ENCODE peak calls at places on chromosomes 11 and 22, in five cellular contexts. One of them, this sample, is unnamed.

GRCh38 chr11:11400635-11401232 is 47.7 kb upstream of the CSNK2A3 start:
- DNase-seq in GM23248: no peak
- DNase-seq in CD4-positive, alpha-beta T cell: no peak
- DNase-seq in fibroblast of lung: no peak
- DNase-seq in transverse colon: no peak
- DNase-seq in this sample: no peak

GRCh38 chr11:20762112-20762511 is 92.7 kb downstream of the NELL1 start:
- DNase-seq in GM23248: no peak
- DNase-seq in CD4-positive, alpha-beta T cell: no peak
- DNase-seq in fibroblast of lung: no peak
- DNase-seq in transverse colon: no peak
- DNase-seq in this sample: no peak

GRCh38 chr11:614583-615452 is 932 bp downstream of the IRF7 start:
- DNase-seq in GM23248: peak; percentile 44
- DNase-seq in CD4-positive, alpha-beta T cell: no peak
- DNase-seq in fibroblast of lung: no peak
- DNase-seq in transverse colon: peak; percentile 61
- DNase-seq in this sample: no peak

GRCh38 chr22:45807156-45807915 is 135.7 kb downstream of the ATXN10 start:
- DNase-seq in GM23248: peak; percentile 21
- DNase-seq in CD4-positive, alpha-beta T cell: no peak
- DNase-seq in fibroblast of lung: peak; percentile 43
- DNase-seq in transverse colon: no peak
- DNase-seq in this sample: no peak

GRCh38 chr11:15969701-15970329 is 386.5 kb downstream of the SOX6 start:
- DNase-seq in GM23248: peak; percentile 84
- DNase-seq in CD4-positive, alpha-beta T cell: no peak
- DNase-seq in fibroblast of lung: peak; percentile 82
- DNase-seq in transverse colon: no peak
- DNase-seq in this sample: no peak

GRCh38 chr11:27081056-27081455 is 40.4 kb downstream of the BBOX1 start:
- DNase-seq in GM23248: peak; percentile 17
- DNase-seq in CD4-positive, alpha-beta T cell: no peak
- DNase-seq in fibroblast of lung: peak; percentile 35
- DNase-seq in transverse colon: no peak
- DNase-seq in this sample: no peak

GRCh38 chr11:27218498-27219038 is 144.4 kb downstream of the CCDC34 start:
- DNase-seq in GM23248: peak; percentile 98
- DNase-seq in CD4-positive, alpha-beta T cell: no peak
- DNase-seq in fibroblast of lung: peak; percentile 99
- DNase-seq in transverse colon: no peak
- DNase-seq in this sample: no peak

GRCh38 chr11:65479184-65480145 is 19.4 kb upstream of the MALAT1 start:
- DNase-seq in GM23248: peak; percentile 98
- DNase-seq in CD4-positive, alpha-beta T cell: no peak
- DNase-seq in fibroblast of lung: peak; percentile 89
- DNase-seq in transverse colon: peak; percentile 64
- DNase-seq in this sample: peak; percentile 69

GRCh38 chr11:60159868-60160267 is 23.0 kb downstream of the MS4A6A start:
- DNase-seq in GM23248: no peak
- DNase-seq in CD4-positive, alpha-beta T cell: no peak
- DNase-seq in fibroblast of lung: no peak
- DNase-seq in transverse colon: no peak
- DNase-seq in this sample: no peak

GRCh38 chr11:115161876-115162275 is 342.3 kb downstream of the CADM1 start:
- DNase-seq in GM23248: no peak
- DNase-seq in CD4-positive, alpha-beta T cell: no peak
- DNase-seq in fibroblast of lung: no peak
- DNase-seq in transverse colon: no peak
- DNase-seq in this sample: no peak

GRCh38 chr11:116466231-116466630 is 306.6 kb downstream of the BUD13 start:
- DNase-seq in GM23248: no peak
- DNase-seq in CD4-positive, alpha-beta T cell: no peak
- DNase-seq in fibroblast of lung: no peak
- DNase-seq in transverse colon: no peak
- DNase-seq in this sample: peak; percentile 22
- H3K27ac ChIP-seq in GM23248: no peak overlapping the region
- H3K27ac ChIP-seq in CD4-positive, alpha-beta T cell: no peak overlapping the region
- H3K27ac ChIP-seq in fibroblast of lung: no peak overlapping the region
- H3K27ac ChIP-seq in transverse colon: no peak overlapping the region
- H3K27ac ChIP-seq in this sample: no peak overlapping the region

DNA sequence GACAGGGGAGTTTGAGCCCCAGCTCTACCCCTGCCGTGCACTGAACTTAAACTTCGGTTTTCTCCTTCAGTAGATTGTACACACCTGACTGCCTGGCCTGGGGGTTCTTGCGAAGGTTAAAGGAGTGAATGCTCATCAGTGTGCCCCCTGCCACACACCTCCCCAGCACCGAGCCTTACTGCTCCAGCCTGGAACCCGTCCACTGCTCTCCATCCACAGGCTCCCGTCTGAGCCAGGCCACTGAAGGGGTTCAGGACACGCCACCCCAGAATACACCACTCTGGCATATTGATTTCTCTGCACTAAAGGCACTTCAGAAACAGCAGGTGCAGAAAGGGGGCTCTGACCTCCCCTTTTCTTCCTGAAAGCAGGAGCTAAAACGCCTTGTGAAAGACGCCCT is 1.7 kb upstream of the SSTR3 start:
- DNase-seq in GM23248: no peak
- DNase-seq in CD4-positive, alpha-beta T cell: no peak
- DNase-seq in fibroblast of lung: no peak
- DNase-seq in transverse colon: no peak
- DNase-seq in this sample: no peak
- H3K27ac ChIP-seq in GM23248: no peak overlapping the region
- H3K27ac ChIP-seq in CD4-positive, alpha-beta T cell: no peak overlapping the region
- H3K27ac ChIP-seq in fibroblast of lung: no peak overlapping the region
- H3K27ac ChIP-seq in transverse colon: no peak overlapping the region
- H3K27ac ChIP-seq in this sample: no peak overlapping the region

GRCh38 chr22:42984397-42984796 is 30.6 kb downstream of the PACSIN2 start:
- DNase-seq in GM23248: no peak
- DNase-seq in CD4-positive, alpha-beta T cell: no peak
- DNase-seq in fibroblast of lung: no peak
- DNase-seq in transverse colon: no peak
- DNase-seq in this sample: no peak
- H3K27ac ChIP-seq in GM23248: no peak overlapping the region
- H3K27ac ChIP-seq in CD4-positive, alpha-beta T cell: no peak overlapping the region
- H3K27ac ChIP-seq in fibroblast of lung: no peak overlapping the region
- H3K27ac ChIP-seq in transverse colon: peak overlapping the region; percentile 46
- H3K27ac ChIP-seq in this sample: no peak overlapping the region

DNA sequence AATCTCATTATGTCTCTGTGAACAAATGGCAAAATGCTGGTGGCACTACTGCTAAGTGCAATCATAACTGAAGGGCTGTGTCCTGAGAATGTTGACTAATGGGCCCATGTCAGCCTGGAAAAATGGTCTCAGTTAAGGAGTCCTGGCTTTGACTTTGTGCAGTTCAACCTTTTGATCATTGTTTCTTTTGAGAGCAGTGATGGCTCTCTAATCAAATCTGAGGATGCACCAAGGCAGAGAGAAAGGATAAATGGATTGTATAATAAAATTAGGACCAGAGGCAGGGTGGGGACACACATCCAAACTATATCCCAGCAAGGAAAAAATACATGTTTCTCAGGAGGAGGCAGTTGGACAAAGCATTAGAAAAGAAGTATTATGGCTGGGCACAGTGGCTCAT is 59.6 kb upstream of the SYN3 start:
- DNase-seq in GM23248: no peak
- DNase-seq in CD4-positive, alpha-beta T cell: no peak
- DNase-seq in fibroblast of lung: no peak
- DNase-seq in transverse colon: no peak
- DNase-seq in this sample: no peak
- H3K27ac ChIP-seq in GM23248: no peak overlapping the region
- H3K27ac ChIP-seq in CD4-positive, alpha-beta T cell: no peak overlapping the region
- H3K27ac ChIP-seq in fibroblast of lung: no peak overlapping the region
- H3K27ac ChIP-seq in transverse colon: no peak overlapping the region
- H3K27ac ChIP-seq in this sample: no peak overlapping the region

GRCh38 chr22:20206709-20207215 is 55.9 kb upstream of the CCDC188 start:
- DNase-seq in GM23248: peak; percentile 60
- DNase-seq in CD4-positive, alpha-beta T cell: no peak
- DNase-seq in fibroblast of lung: no peak
- DNase-seq in transverse colon: peak; percentile 31
- DNase-seq in this sample: no peak
- H3K27ac ChIP-seq in GM23248: peak overlapping the region; percentile 47
- H3K27ac ChIP-seq in CD4-positive, alpha-beta T cell: peak overlapping the region; percentile 70
- H3K27ac ChIP-seq in fibroblast of lung: peak overlapping the region; percentile 66
- H3K27ac ChIP-seq in transverse colon: peak overlapping the region; percentile 67
- H3K27ac ChIP-seq in this sample: no peak overlapping the region

DNA sequence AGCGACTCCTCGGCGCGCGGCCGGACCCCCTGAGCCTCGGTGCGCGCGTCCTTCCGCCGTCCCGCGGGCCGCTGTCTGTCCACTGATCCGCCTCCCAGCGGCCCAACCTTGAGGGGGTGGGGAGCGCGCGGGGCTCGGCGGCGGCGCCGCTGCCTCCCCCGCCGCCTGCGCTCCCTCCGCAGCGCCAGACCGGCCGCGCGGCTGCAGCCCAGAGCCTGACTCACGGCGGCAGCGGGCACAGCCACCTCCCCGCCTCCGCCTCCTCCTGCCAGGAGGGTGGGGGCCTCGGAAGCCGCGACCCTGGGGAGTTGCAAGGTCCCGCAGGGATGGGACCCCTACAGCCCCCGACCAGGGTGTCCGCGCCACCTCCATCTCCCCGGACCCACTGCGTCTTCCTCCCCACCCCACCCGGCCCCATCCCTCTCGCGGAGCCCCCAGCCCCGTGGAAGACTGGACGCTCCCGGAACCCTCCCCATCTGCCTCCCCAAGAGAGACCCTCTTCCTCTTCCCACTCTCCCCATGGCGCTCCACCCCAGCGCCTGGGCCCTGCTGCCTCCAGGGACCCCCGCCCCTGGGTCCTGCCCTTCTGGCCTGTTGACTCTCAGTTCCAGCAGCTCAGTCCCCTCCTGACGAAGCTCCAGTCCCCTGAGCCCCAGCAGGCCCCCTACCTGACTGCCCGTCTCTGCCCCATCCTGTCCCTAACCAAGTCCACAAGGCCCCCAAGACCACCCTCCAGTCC is 1.2 kb downstream of the IFITM10 start:
- DNase-seq in GM23248: peak; percentile 79
- DNase-seq in CD4-positive, alpha-beta T cell: no peak
- DNase-seq in fibroblast of lung: peak; percentile 41
- DNase-seq in transverse colon: peak; percentile 9
- DNase-seq in this sample: no peak
- H3K27ac ChIP-seq in GM23248: peak overlapping the region; percentile 93
- H3K27ac ChIP-seq in CD4-positive, alpha-beta T cell: no peak overlapping the region
- H3K27ac ChIP-seq in fibroblast of lung: no peak overlapping the region
- H3K27ac ChIP-seq in transverse colon: no peak overlapping the region
- H3K27ac ChIP-seq in this sample: no peak overlapping the region

GRCh38 chr22:29263791-29264216 is 4.0 kb downstream of the RHBDD3 start:
- DNase-seq in GM23248: no peak
- DNase-seq in CD4-positive, alpha-beta T cell: no peak
- DNase-seq in fibroblast of lung: no peak
- DNase-seq in transverse colon: no peak
- DNase-seq in this sample: no peak
- H3K27ac ChIP-seq in GM23248: no peak overlapping the region
- H3K27ac ChIP-seq in CD4-positive, alpha-beta T cell: no peak overlapping the region
- H3K27ac ChIP-seq in fibroblast of lung: no peak overlapping the region
- H3K27ac ChIP-seq in transverse colon: no peak overlapping the region
- H3K27ac ChIP-seq in this sample: no peak overlapping the region

DNA sequence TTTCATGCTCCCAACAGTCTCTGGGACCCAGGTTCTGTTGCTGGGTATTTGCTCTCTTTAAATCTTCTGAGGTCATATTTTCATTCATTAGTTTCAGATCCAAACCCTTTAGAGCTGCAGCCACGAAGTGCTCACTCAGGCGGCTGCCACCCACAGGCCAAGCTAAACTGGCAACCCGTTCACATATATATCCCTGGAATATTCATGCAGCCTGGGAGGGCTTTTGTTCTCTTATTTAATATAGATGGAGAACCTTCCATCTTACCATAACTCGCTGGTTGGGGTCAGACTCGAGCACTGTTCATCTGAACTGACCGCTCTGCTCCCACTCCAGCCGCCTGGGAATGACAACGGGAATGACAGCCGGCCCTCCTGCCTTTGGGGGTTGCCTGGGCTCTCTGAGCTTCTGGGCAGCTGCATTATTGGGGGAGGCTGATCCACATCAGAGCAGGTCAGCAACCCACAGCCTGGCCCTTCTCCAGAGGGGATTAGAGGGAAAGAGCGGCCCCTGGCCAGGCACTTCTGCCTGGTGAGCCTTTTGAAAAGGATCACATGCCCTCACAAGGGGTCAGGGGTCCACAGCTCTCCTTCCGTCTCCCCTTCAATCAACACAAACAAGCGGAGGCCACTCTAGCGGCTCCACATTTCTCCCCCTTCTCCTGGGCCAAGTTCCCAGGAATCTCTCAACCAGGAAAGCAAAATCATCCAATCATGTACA is 11.9 kb downstream of the TMEM184B start:
- DNase-seq in GM23248: peak; percentile 76
- DNase-seq in CD4-positive, alpha-beta T cell: no peak
- DNase-seq in fibroblast of lung: peak; percentile 18
- DNase-seq in transverse colon: no peak
- DNase-seq in this sample: no peak
- H3K27ac ChIP-seq in GM23248: peak overlapping the region; percentile 46
- H3K27ac ChIP-seq in CD4-positive, alpha-beta T cell: no peak overlapping the region
- H3K27ac ChIP-seq in fibroblast of lung: peak overlapping the region; percentile 59
- H3K27ac ChIP-seq in transverse colon: peak overlapping the region; percentile 88
- H3K27ac ChIP-seq in this sample: peak overlapping the region; percentile 86

DNA sequence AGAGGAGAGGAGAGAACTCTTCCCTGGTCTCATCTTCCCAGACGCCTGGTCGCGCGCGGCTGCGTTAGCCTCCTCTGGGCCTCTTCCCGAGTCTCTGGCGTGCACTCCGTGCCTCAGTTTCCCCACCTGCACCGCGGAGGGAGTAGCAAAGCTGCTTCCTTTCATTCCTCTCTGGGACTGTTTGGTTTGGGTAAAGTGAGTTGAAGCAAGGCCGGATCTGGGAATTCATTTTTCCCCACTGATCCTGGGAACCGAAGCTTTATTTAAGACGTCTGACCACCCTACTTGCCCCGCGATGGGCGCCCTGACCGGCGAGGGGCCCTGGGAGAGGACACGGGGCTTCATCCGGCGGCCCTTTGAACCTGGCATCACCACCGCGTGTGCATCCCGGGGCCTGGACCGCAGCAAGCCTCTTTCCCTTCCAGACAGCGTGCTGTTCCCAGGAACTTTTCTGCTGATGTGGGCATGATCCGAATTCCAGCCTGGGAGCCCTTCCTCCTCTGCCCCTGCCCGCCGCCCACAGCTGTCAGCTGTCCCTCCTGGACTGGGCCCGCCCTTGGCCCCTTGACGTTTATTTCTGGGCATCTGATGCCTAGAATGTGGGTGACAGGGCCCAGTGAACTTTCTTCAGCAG is 758 bp downstream of the LDLRAD3 start:
- DNase-seq in GM23248: peak; percentile 59
- DNase-seq in CD4-positive, alpha-beta T cell: no peak
- DNase-seq in fibroblast of lung: peak; percentile 15
- DNase-seq in transverse colon: no peak
- DNase-seq in this sample: no peak
- H3K27ac ChIP-seq in GM23248: peak overlapping the region; percentile 29
- H3K27ac ChIP-seq in CD4-positive, alpha-beta T cell: no peak overlapping the region
- H3K27ac ChIP-seq in fibroblast of lung: peak overlapping the region; percentile 18
- H3K27ac ChIP-seq in transverse colon: peak overlapping the region; percentile 65
- H3K27ac ChIP-seq in this sample: peak overlapping the region; percentile 67

This sample was measured in caudate nucleus.